ENCODE peak calls at places on chromosomes 7 and 10, in six cellular contexts. One of them, this sample, is unnamed.
A peak's percentile ranks its signal among the peaks of the same experiment; 100 is the strongest.

GRCh38 chr7:4246536-4246935 is 435.6 kb upstream of the FOXK1 start:
- DNase-seq in HT1080: no peak
- DNase-seq in HEK293T: no peak
- DNase-seq in activated T-helper 1 cell treated with anti-CD3 and anti-CD28 coated beads, Interleukin-2, amount 50 U/mL, for 16 hours: no peak
- DNase-seq in HCEC 1CT: no peak
- DNase-seq in lung: no peak
- DNase-seq in this sample: no peak

GRCh38 chr10:123669901-123670300 is 3.7 kb downstream of the GPR26 start:
- DNase-seq in activated T-helper 1 cell treated with anti-CD3 and anti-CD28 coated beads, Interleukin-2, amount 50 U/mL, for 16 hours: no peak
- DNase-seq in lung: no peak
- DNase-seq in HT1080: no peak
- DNase-seq in HCEC 1CT: no peak
- DNase-seq in HEK293T: no peak
- DNase-seq in this sample: peak; percentile 50

GRCh38 chr7:132482866-132483265 is 93.4 kb downstream of the PLXNA4 start:
- DNase-seq in HT1080: no peak
- DNase-seq in HEK293T: no peak
- DNase-seq in HCEC 1CT: no peak
- DNase-seq in activated T-helper 1 cell treated with anti-CD3 and anti-CD28 coated beads, Interleukin-2, amount 50 U/mL, for 16 hours: no peak
- DNase-seq in lung: no peak
- DNase-seq in this sample: no peak

GRCh38 chr10:92298487-92298886 is 7.5 kb downstream of the MARCHF5 start:
- DNase-seq in lung: no peak
- DNase-seq in activated T-helper 1 cell treated with anti-CD3 and anti-CD28 coated beads, Interleukin-2, amount 50 U/mL, for 16 hours: no peak
- DNase-seq in HEK293T: no peak
- DNase-seq in HCEC 1CT: no peak
- DNase-seq in HT1080: no peak
- DNase-seq in this sample: no peak

GRCh38 chr10:34674169-34674568 is 140.9 kb downstream of the PARD3 start:
- DNase-seq in HCEC 1CT: no peak
- DNase-seq in lung: no peak
- DNase-seq in HT1080: no peak
- DNase-seq in HEK293T: no peak
- DNase-seq in activated T-helper 1 cell treated with anti-CD3 and anti-CD28 coated beads, Interleukin-2, amount 50 U/mL, for 16 hours: no peak
- DNase-seq in this sample: no peak

GRCh38 chr7:44087914-44088838 is 5.8 kb upstream of the POLM start:
- DNase-seq in activated T-helper 1 cell treated with anti-CD3 and anti-CD28 coated beads, Interleukin-2, amount 50 U/mL, for 16 hours: no peak
- DNase-seq in HCEC 1CT: peak; percentile 93
- DNase-seq in lung: no peak
- DNase-seq in HEK293T: no peak
- DNase-seq in HT1080: peak; percentile 94
- DNase-seq in this sample: peak; percentile 96

GRCh38 chr7:43902542-43903054 is 3.8 kb downstream of the URGCP start:
- DNase-seq in lung: no peak
- DNase-seq in HT1080: no peak
- DNase-seq in HCEC 1CT: no peak
- DNase-seq in HEK293T: no peak
- DNase-seq in activated T-helper 1 cell treated with anti-CD3 and anti-CD28 coated beads, Interleukin-2, amount 50 U/mL, for 16 hours: no peak
- DNase-seq in this sample: no peak

GRCh38 chr10:88120599-88121333 is 257.3 kb downstream of the PTEN start:
- DNase-seq in HCEC 1CT: no peak
- DNase-seq in lung: no peak
- DNase-seq in HT1080: no peak
- DNase-seq in activated T-helper 1 cell treated with anti-CD3 and anti-CD28 coated beads, Interleukin-2, amount 50 U/mL, for 16 hours: no peak
- DNase-seq in HEK293T: no peak
- DNase-seq in this sample: no peak

GRCh38 chr10:44253769-44254462 is 131.0 kb downstream of the CXCL12 start:
- DNase-seq in HT1080: peak; percentile 3
- DNase-seq in activated T-helper 1 cell treated with anti-CD3 and anti-CD28 coated beads, Interleukin-2, amount 50 U/mL, for 16 hours: no peak
- DNase-seq in HEK293T: no peak
- DNase-seq in HCEC 1CT: peak; percentile 49
- DNase-seq in lung: peak; percentile 61
- DNase-seq in this sample: peak; percentile 72

GRCh38 chr7:100674441-100675407 is 1.2 kb downstream of the GNB2 start:
- DNase-seq in HT1080: no peak
- DNase-seq in activated T-helper 1 cell treated with anti-CD3 and anti-CD28 coated beads, Interleukin-2, amount 50 U/mL, for 16 hours: no peak
- DNase-seq in HEK293T: no peak
- DNase-seq in HCEC 1CT: peak; percentile 12
- DNase-seq in lung: no peak
- DNase-seq in this sample: peak; percentile 35

GRCh38 chr7:104296900-104297299 is 31.5 kb upstream of the LHFPL3 start:
- DNase-seq in HT1080: no peak
- DNase-seq in HCEC 1CT: no peak
- DNase-seq in activated T-helper 1 cell treated with anti-CD3 and anti-CD28 coated beads, Interleukin-2, amount 50 U/mL, for 16 hours: no peak
- DNase-seq in HEK293T: no peak
- DNase-seq in lung: no peak
- DNase-seq in this sample: no peak

GRCh38 chr7:121745856-121746255 is 127.1 kb upstream of the PTPRZ1 start:
- DNase-seq in HEK293T: no peak
- DNase-seq in activated T-helper 1 cell treated with anti-CD3 and anti-CD28 coated beads, Interleukin-2, amount 50 U/mL, for 16 hours: no peak
- DNase-seq in HT1080: no peak
- DNase-seq in lung: no peak
- DNase-seq in HCEC 1CT: no peak
- DNase-seq in this sample: no peak

GRCh38 chr10:86962136-86962980 is 4.0 kb downstream of the SNCG start:
- DNase-seq in lung: no peak
- DNase-seq in activated T-helper 1 cell treated with anti-CD3 and anti-CD28 coated beads, Interleukin-2, amount 50 U/mL, for 16 hours: no peak
- DNase-seq in HCEC 1CT: no peak
- DNase-seq in HT1080: no peak
- DNase-seq in HEK293T: no peak
- DNase-seq in this sample: no peak

This sample was measured in ELR.